ENCODE peak calls at places on chromosome 20, in seven cellular contexts. S is choroid plexus epithelial cell, T is WTC11, D is lung, R is endothelial cell, C is AG10803, B is PC-9. Q is an unnamed sample.

GRCh38 chr20:22974354-22974753 is 60.8 kb upstream of the SSTR4 start:
- DNase-seq in S (peak), T (peak), D (no peak), R (peak), C (no peak), B (no peak), Q (peak)

GRCh38 chr20:44965651-44966029 is 672 bp upstream of the STK4 start:
- DNase-seq in S (no peak), T (no peak), D (no peak), R (no peak), C (no peak), B (no peak), Q (no peak)

GRCh38 chr20:49146442-49146841 is 41.7 kb downstream of the STAU1 start:
- DNase-seq in S (no peak), T (no peak), D (no peak), R (no peak), C (no peak), B (no peak), Q (no peak)

GRCh38 chr20:41177636-41178035 is 40.3 kb downstream of the PLCG1 start:
- DNase-seq in S (peak), T (peak), D (peak), R (no peak), C (peak), B (peak), Q (peak)

GRCh38 chr20:1944345-1945099 is 49.3 kb downstream of the SIRPA start:
- DNase-seq in S (no peak), T (no peak), D (no peak), R (no peak), C (no peak), B (no peak), Q (no peak)

GRCh38 chr20:50013976-50014375 is 31.2 kb downstream of the SNAI1 start:
- DNase-seq in S (no peak), T (no peak), D (no peak), R (peak), C (no peak), B (no peak), Q (no peak)

GRCh38 chr20:43459022-43459942 is 1.6 kb downstream of the SRSF6 start:
- DNase-seq in S (peak), T (no peak), D (no peak), R (no peak), C (no peak), B (no peak), Q (no peak)

GRCh38 chr20:61173966-61174725 is 77.9 kb upstream of the CDH4 start:
- DNase-seq in S (no peak), T (no peak), D (no peak), R (no peak), C (peak), B (no peak), Q (peak)

GRCh38 chr20:58245931-58246330 is 17.5 kb upstream of the ANKRD60 start:
- DNase-seq in S (no peak), T (no peak), D (no peak), R (no peak), C (no peak), B (no peak), Q (no peak)

GRCh38 chr20:34022154-34022842 is 28.6 kb downstream of the RALY start:
- DNase-seq in S (peak), T (no peak), D (no peak), R (no peak), C (no peak), B (no peak), Q (peak)

GRCh38 chr20:20070871-20071726 is 18.8 kb downstream of the CFAP61 start:
- DNase-seq in S (no peak), T (no peak), D (no peak), R (no peak), C (no peak), B (no peak), Q (no peak)

GRCh38 chr20:33233129-33233774 is 2.5 kb upstream of the BPIFA1 start:
- DNase-seq in S (no peak), T (peak), D (no peak), R (peak), C (no peak), B (no peak), Q (no peak)

GRCh38 chr20:35560541-35560940 is 18.7 kb downstream of the ERGIC3 start:
- DNase-seq in S (no peak), T (no peak), D (no peak), R (no peak), C (no peak), B (no peak), Q (no peak)

GRCh38 chr20:62691485-62691884 is 17.2 kb upstream of the NTSR1 start:
- DNase-seq in S (no peak), T (no peak), D (no peak), R (no peak), C (no peak), B (no peak), Q (no peak)

GRCh38 chr20:40646321-40647212 is 42.5 kb downstream of the MAFB start:
- DNase-seq in S (no peak), T (no peak), D (no peak), R (peak), C (no peak), B (no peak), Q (no peak)

GRCh38 chr20:51938557-51939324 is 136.4 kb upstream of the SALL4 start:
- DNase-seq in S (peak), T (no peak), D (no peak), R (no peak), C (no peak), B (no peak), Q (no peak)

GRCh38 chr20:37384683-37385174 is 38.8 kb downstream of the SRC start:
- DNase-seq in S (peak), T (peak), D (peak), R (peak), C (peak), B (peak), Q (peak)

GRCh38 chr20:55160996-55161395 is 685.6 kb downstream of the DOK5 start:
- DNase-seq in S (no peak), T (no peak), D (no peak), R (no peak), C (peak), B (no peak), Q (no peak)

GRCh38 chr20:60049601-60050000 is 91.4 kb downstream of the CDH26 start:
- DNase-seq in S (no peak), T (no peak), D (no peak), R (no peak), C (no peak), B (no peak), Q (peak)

GRCh38 chr20:51416532-51417244 is 125.8 kb downstream of the NFATC2 start:
- DNase-seq in S (no peak), T (no peak), D (no peak), R (no peak), C (no peak), B (no peak), Q (no peak)

GRCh38 chr20:33415948-33416347 is 14.6 kb upstream of the CDK5RAP1 start:
- DNase-seq in S (peak), T (peak), D (no peak), R (peak), C (peak), B (peak), Q (peak)

GRCh38 chr20:24837721-24838456 is 111.2 kb upstream of the CST7 start:
- DNase-seq in S (peak), T (no peak), D (no peak), R (no peak), C (peak), B (no peak), Q (peak)

GRCh38 chr20:1266167-1266973 is at the start of gene SNPH:
- DNase-seq in S (peak), T (peak), D (peak), R (peak), C (peak), B (peak), Q (peak)

GRCh38 chr20:52941803-52942202 is 30.4 kb upstream of the TSHZ2 start:
- DNase-seq in S (no peak), T (no peak), D (no peak), R (no peak), C (peak), B (no peak), Q (no peak)

GRCh38 chr20:63686492-63687321 is 9.7 kb upstream of the TNFRSF6B start:
- DNase-seq in S (peak), T (no peak), D (peak), R (no peak), C (peak), B (peak), Q (peak)

GRCh38 chr20:20405619-20406018 is 37.7 kb downstream of the INSM1 start:
- DNase-seq in S (no peak), T (no peak), D (no peak), R (no peak), C (no peak), B (no peak), Q (no peak)

GRCh38 chr20:53738039-53738944 is 144.7 kb upstream of the ZNF217 start:
- DNase-seq in S (peak), T (peak), D (peak), R (peak), C (peak), B (peak), Q (peak)

GRCh38 chr20:33407251-33407650 is 5.9 kb upstream of the CDK5RAP1 start:
- DNase-seq in S (peak), T (no peak), D (no peak), R (no peak), C (no peak), B (no peak), Q (peak)